ENCODE peak calls at places on chromosomes 7 and 10, in nine cellular contexts. K is ovary, R is IMR-90, P is GM23338, Y is GM12865, T is hepatocyte, O is Peyer's patch, H is OCI-LY7, Q is BJ. B is an unnamed sample.

GRCh38 chr7:121755286-121755685 is 117.7 kb upstream of the PTPRZ1 start:
- DNase-seq in K (no peak), R (no peak), P (no peak), Y (no peak), T (no peak), O (no peak), H (no peak), Q (no peak), B (no peak)

GRCh38 chr10:80165173-80165572 is 32.6 kb downstream of the PLAC9 start:
- DNase-seq in K (no peak), R (peak; percentile 67), P (no peak), Y (no peak), T (no peak), O (peak; percentile 46), H (no peak), Q (no peak), B (no peak)

GRCh38 chr10:13399752-13400151 is 51.7 kb upstream of the SEPHS1 start:
- DNase-seq in K (no peak), R (no peak), P (no peak), Y (no peak), T (no peak), O (no peak), H (no peak), Q (no peak), B (no peak)

GRCh38 chr7:44384586-44385383 is 59.4 kb upstream of the CAMK2B start:
- DNase-seq in K (no peak), R (no peak), P (no peak), Y (no peak), T (no peak), O (no peak), H (no peak), Q (no peak), B (no peak)

GRCh38 chr10:70048309-70048708 is 4.3 kb upstream of the MACROH2A2 start:
- DNase-seq in K (no peak), R (no peak), P (no peak), Y (no peak), T (peak; percentile 23), O (no peak), H (no peak), Q (no peak), B (no peak)

GRCh38 chr7:23242321-23242720 is 4.3 kb upstream of the GPNMB start:
- DNase-seq in K (no peak), R (peak; percentile 11), P (no peak), Y (peak; percentile 28), T (no peak), O (no peak), H (no peak), Q (no peak), B (no peak)

GRCh38 chr10:12608761-12609160 is 259.4 kb downstream of the CAMK1D start:
- DNase-seq in K (no peak), R (no peak), P (no peak), Y (no peak), T (no peak), O (no peak), H (no peak), Q (no peak), B (no peak)

GRCh38 chr7:40714338-40715052 is 579.7 kb downstream of the SUGCT start:
- DNase-seq in K (no peak), R (peak; percentile 32), P (no peak), Y (no peak), T (no peak), O (no peak), H (no peak), Q (peak; percentile 75), B (no peak)

GRCh38 chr7:75962607-75963382 is 31.6 kb downstream of the TMEM120A start:
- DNase-seq in K (peak; percentile 77), R (peak; percentile 85), P (no peak), Y (no peak), T (peak; percentile 9), O (no peak), H (no peak), Q (peak; percentile 49), B (no peak)

DNA sequence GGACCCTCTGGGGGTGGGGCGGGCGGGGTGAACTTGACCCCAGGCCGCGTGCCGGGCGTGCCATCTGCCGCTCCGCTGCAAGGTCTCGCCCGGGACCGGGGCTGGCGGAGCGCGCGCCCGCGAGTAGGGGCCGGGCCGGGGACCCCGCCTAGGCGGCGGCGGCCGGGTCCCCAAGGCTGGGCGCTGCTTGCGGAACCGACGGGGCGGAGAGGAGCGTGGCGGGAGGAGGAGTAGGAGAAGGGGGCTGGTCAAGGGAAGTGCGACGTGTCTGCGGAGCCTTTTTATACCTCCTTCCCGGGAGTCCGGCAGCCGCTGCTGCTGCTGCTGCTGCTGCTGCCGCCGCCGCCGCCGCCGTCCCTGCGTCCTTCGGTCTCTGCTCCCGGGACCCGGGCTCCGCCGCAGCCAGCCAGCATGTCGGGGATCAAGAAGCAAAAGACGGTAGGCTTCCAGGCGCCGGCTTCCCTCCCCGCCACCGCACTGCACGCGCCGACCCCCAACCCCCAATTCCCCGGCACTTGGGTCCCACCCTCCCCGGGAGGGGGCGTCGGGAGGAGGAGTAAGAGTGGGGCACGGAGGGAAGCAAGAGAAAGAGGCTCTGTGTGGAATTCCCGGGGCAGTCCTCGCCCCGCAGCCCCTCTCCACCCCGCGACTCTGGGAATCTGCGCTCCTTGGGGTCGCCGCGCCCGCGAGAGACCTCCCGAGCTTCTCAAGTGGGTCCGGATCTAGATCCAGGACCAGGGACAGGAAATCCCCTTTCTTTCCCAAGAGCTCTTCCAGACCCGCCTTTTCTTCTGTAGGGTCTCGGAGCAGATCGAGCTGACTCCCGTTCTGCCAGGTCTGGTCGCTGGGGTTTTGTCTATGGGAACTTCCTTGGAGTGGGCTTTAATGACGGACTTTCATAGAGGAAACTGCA is at the start of gene PAPSS2:
- DNase-seq in K (peak; percentile 72), R (peak; percentile 68), P (peak; percentile 79), Y (peak; percentile 54), T (peak; percentile 72), O (peak; percentile 79), H (no peak), Q (no peak), B (no peak)
- TF ChIP-seq CTCF in K (no peak), R (no peak), P (no peak), Y (no peak), T (peak; percentile 34), O (no peak), H (no peak), Q (peak; percentile 38), B (no peak)

GRCh38 chr10:36603688-36604087 is 521.7 kb upstream of the ANKRD30A start:
- DNase-seq in K (no peak), R (no peak), P (no peak), Y (no peak), T (no peak), O (no peak), H (no peak), Q (no peak), B (no peak)
- H3K4me3 ChIP-seq in K (no peak overlapping the region), R (no peak overlapping the region), P (no peak overlapping the region), Y (no peak overlapping the region), T (no peak overlapping the region), O (no peak overlapping the region), H (no peak overlapping the region), Q (no peak overlapping the region), B (no peak overlapping the region)

GRCh38 chr10:66215005-66215404 is 710.8 kb upstream of the LRRTM3 start:
- DNase-seq in K (no peak), R (peak; percentile 0), P (peak; percentile 33), Y (peak; percentile 2), T (peak; percentile 5), O (peak; percentile 38), H (no peak), Q (no peak), B (no peak)
- TF ChIP-seq CTCF in K (no peak), R (peak; percentile 23), P (peak; percentile 56), Y (peak; percentile 24), T (peak; percentile 14), O (no peak), H (peak; percentile 34), Q (no peak), B (peak; percentile 29)

GRCh38 chr7:101998029-101998903 is 180.8 kb downstream of the CUX1 start:
- DNase-seq in K (no peak), R (no peak), P (no peak), Y (no peak), T (no peak), O (no peak), H (no peak), Q (no peak), B (no peak)

GRCh38 chr7:102000123-102000522 is 182.7 kb downstream of the CUX1 start:
- DNase-seq in K (no peak), R (no peak), P (no peak), Y (no peak), T (no peak), O (no peak), H (no peak), Q (no peak), B (no peak)

GRCh38 chr7:101998904-101999236 is 181.4 kb downstream of the CUX1 start:
- DNase-seq in K (no peak), R (no peak), P (peak; percentile 44), Y (no peak), T (no peak), O (no peak), H (peak; percentile 51), Q (no peak), B (no peak)

GRCh38 chr7:101996876-101997275 is 179.4 kb downstream of the CUX1 start:
- DNase-seq in K (no peak), R (no peak), P (no peak), Y (no peak), T (no peak), O (no peak), H (no peak), Q (no peak), B (no peak)

DNA sequence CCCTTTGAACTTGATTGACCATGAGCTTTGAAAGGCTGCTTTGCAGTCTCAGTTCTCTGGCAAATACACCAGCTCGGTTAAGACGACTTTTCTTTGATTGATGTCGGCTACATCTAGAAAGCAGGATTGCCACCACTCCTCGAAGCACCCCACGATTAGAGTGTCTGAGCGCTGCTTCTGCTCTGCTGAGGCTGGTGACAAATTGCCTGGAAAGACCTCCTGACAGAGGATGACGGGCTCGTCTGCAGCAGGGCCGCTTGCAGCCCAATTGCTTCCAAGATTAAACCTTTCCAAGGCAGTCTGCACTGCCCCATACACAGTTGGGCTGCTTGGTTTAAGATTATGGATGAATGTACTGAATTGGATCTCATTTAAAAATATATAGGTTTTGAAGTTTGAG is 182.0 kb downstream of the CUX1 start:
- DNase-seq in K (no peak), R (no peak), P (no peak), Y (no peak), T (no peak), O (no peak), H (no peak), Q (no peak), B (no peak)
- H3K4me3 ChIP-seq in K (no peak overlapping the region), R (no peak overlapping the region), P (no peak overlapping the region), Y (no peak overlapping the region), T (no peak overlapping the region), O (no peak overlapping the region), H (no peak overlapping the region), Q (no peak overlapping the region), B (no peak overlapping the region)

B was measured in GM12864.